ENCODE peak calls at places on chromosome 10, in four cellular contexts. O, U, F and K are unnamed samples. For H3K4me1, the result is how much of the 10 kb centered on the place peaks cover.

GRCh38 chr10:85645851-85646250 is 720.7 kb downstream of the GRID1 start:
- DNase-seq in O (no peak), U (no peak), F (no peak), K (no peak)

GRCh38 chr10:120517196-120517595 is 60.2 kb downstream of the PLPP4 start:
- DNase-seq in O (no peak), U (no peak), F (no peak), K (no peak)

GRCh38 chr10:90937645-90938258 is 16.9 kb upstream of the ANKRD1 start:
- DNase-seq in O (no peak), U (no peak), F (no peak), K (no peak)

GRCh38 chr10:113616244-113617074 is 47.4 kb downstream of the NRAP start:
- DNase-seq in O (no peak), U (no peak), F (peak), K (no peak)

GRCh38 chr10:29858352-29859267 is 200.8 kb downstream of the JCAD start:
- DNase-seq in O (peak), U (no peak), F (no peak), K (peak)

GRCh38 chr10:99937630-99938029 is 72.1 kb downstream of the DNMBP start:
- DNase-seq in O (no peak), U (peak), F (no peak), K (no peak)

GRCh38 chr10:3486346-3487065 is 298.5 kb downstream of the KLF6 start:
- DNase-seq in O (no peak), U (no peak), F (no peak), K (peak)

GRCh38 chr10:52645435-52645776 is 127.2 kb downstream of the MBL2 start:
- DNase-seq in O (no peak), U (no peak), F (no peak), K (no peak)

GRCh38 chr10:12241810-12242529 is 46.0 kb downstream of the CDC123 start:
- DNase-seq in O (no peak), U (peak), F (no peak), K (no peak)

GRCh38 chr10:49613882-49614241 is at the start of gene CHAT:
- DNase-seq in O (peak), U (no peak), F (no peak), K (no peak)

GRCh38 chr10:80480852-80481251 is 26.7 kb downstream of the TSPAN14 start:
- DNase-seq in O (peak), U (no peak), F (no peak), K (peak)

GRCh38 chr10:79022565-79023488 is 45.9 kb upstream of the ZMIZ1 start:
- DNase-seq in O (peak), U (peak), F (no peak), K (peak)

GRCh38 chr10:133487085-133487484 is 33.3 kb downstream of the SCART1 start:
- DNase-seq in O (no peak), U (no peak), F (no peak), K (no peak)

GRCh38 chr10:91410638-91411367 is 659 bp downstream of the HECTD2 start:
- DNase-seq in O (no peak), U (no peak), F (peak), K (no peak)

GRCh38 chr10:98470850-98471249 is 24.1 kb upstream of the HPS1 start:
- DNase-seq in O (no peak), U (no peak), F (no peak), K (no peak)
- H3K4me1 ChIP-seq in O (under half), U (under half), F (under half), K (under half)

GRCh38 chr10:15230257-15230656 is 61.8 kb upstream of the NMT2 start:
- DNase-seq in O (no peak), U (no peak), F (no peak), K (no peak)
- TF ChIP-seq EP300 in O (no peak), U (no peak), F (no peak), K (no peak)

GRCh38 chr10:88999629-89000028 is 9.0 kb downstream of the FAS start:
- DNase-seq in O (no peak), U (no peak), F (no peak), K (no peak)

GRCh38 chr10:89001024-89001423 is 10.4 kb downstream of the FAS start:
- DNase-seq in O (no peak), U (no peak), F (no peak), K (no peak)

GRCh38 chr10:89003344-89003743 is 12.7 kb downstream of the FAS start:
- DNase-seq in O (no peak), U (no peak), F (no peak), K (no peak)

GRCh38 chr10:89001428-89002072 is 11.0 kb downstream of the FAS start:
- DNase-seq in O (no peak), U (no peak), F (no peak), K (no peak)

DNA sequence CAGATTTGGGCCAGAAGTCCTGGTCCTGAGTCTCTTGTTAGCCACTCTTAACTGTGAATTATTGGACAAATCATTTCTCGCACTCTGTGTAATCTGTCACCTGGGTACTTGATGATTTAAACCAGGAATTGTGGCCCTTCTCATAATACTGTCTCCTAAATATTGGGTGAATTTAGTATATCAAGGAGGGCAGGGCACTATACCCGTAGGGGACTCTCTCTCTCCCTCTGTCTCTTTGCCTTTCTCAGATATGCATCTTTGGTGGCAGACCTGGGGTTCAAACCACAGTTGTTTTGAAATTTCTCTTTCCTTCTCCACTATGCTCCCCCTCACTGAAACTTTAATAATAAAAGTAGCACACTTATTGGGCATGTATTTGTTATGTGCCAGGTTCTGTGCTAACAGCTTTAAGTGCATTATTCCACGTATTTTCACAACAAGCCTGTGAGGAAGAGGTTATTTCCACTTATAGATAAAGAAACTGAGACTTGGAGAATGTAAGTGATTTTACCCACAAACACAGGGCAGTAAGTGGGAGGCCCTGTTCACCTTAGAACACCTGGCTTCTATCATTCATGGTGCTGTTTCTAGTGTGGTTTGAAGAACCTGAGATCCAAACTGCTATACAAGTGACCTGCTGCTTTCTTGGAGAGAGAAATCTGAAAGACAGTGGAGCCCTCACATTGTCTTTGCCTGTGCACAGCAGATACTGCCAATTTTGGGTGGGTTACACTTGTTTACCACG is 11.8 kb downstream of the FAS start:
- DNase-seq in O (no peak), U (no peak), F (no peak), K (no peak)
- TF ChIP-seq POLR2A in O (no peak), U (no peak), F (no peak), K (no peak)

DNA sequence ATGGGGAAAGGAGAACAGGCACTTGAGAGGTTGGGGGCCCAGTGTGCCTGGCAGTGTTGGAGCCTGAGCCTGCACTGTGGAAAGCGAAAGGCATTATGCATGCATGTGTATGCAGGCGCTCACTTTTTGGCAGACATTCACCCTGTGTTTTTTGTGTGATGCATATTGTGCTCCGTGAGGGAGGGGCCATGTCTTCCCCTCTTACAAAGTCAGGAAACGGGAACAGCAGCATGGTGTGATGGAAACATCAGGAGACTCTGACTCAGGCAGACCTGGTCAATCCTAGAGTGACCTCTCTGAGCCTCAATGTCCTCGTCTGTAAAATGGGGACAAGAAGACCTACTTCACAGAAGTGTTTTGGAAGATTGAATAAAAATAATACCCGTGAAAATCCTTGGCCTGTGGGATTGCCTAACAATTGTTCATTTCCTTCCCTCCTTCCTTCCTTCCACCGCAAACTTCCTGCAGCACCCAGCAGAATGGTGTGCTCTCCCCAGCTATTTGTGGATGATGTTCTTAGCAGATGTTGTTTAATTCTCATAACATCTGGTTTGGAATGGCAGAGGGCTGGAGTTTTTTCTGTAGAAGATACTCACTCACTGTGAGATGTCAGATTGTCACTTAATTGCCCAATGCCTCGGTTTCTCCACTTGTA is 39.7 kb downstream of the CDH23 start:
- DNase-seq in O (no peak), U (no peak), F (no peak), K (no peak)
- H3K4me1 ChIP-seq in O (under half), U (under half), F (under half), K (under half)

DNA sequence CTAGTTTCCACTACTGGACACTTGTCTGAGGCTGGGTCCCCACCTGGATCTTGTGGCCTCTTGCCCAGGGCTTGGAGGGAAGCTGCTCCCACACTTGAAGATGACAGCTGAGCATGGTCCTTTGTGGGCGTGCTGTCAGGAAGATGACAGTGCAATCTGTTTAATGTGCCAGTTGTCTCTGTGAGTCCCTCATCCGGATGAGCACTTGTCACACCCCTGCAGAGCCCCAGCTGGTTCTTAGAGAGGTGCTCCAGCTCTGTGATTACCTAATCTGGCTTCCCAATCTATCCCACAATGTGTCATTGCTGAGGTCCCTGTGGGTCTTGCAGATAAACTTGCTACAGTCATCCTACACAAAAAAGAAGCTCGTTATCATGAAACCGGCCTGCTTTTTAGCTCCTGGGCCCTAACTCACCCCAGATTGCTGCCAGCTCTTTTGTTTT is 34.8 kb upstream of the CCSER2 start:
- DNase-seq in O (no peak), U (no peak), F (no peak), K (no peak)
- TF ChIP-seq EP300 in O (no peak), U (no peak), F (no peak), K (no peak)

DNA sequence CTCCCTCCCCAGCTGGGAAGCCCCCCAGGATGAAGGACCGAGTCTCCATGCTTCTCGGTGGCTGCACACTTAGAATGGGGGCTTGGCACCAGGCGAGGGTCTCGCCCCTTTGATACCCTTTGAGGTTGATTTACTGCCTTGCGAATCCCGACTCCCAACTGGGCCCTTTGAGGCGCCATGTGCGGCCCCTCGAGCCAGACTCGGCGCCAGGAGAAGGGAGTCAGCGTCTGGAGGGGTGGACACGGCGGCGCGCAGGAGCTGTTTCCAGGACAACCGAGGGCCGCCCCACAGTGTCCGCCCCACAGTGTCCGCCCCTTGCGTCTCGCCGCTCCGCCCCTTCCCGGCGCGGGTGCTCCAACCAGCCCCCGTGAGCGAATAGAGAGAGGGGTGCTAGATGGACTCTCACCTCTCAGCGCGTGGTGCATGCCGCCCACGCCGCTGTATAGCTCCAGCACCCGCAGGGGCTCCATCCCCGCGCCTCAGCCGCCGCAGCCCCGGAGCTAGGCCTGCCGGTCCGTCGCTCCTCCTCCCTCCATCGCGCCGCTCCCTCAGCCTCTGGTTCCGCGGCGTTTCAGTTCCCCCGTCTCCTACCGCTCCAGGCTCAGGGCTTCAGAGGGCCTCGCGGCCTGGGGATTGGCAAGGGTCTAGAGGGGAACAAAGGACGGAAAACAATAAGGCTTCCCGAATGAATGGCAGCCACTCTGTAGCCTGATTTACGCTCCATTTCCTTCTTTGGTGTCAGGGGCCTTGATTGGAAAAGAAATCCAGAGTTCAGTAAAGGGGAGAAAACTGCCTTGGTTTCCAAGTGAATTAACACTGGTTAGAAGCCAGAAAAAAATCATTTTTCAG is at the start of gene TRDMT1:
- DNase-seq in O (peak), U (no peak), F (peak), K (peak)
- TF ChIP-seq POLR2A in O (peak), U (peak), F (peak), K (peak)

DNA sequence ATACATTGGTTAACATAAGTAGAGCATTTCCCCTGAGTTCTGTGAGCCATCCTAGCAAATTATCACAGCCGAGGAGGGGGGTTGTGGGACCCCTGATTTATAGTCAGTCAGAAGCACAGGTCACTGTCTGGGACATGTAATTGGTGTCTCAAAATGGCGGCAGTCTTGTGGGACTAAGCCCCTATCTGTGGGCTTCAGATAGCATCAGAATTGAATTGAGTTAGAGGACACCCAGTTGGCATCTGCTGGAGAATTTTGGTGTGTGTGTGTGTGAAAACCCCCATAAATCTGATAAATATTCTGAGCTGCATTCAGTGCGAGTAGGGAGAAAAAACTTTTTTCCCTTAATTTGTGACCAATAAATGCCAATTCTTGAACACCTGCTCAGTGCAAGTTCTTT is 6.5 kb upstream of the TET1 start:
- DNase-seq in O (no peak), U (no peak), F (no peak), K (no peak)
- H3K4me1 ChIP-seq in O (under half), U (under half), F (under half), K (under half)